ENCODE peak calls at places on chromosome 10, in five cellular contexts. T, K, C, A and B are unnamed samples.
A peak's percentile ranks its signal among the peaks of the same experiment; 100 is the strongest.

GRCh38 chr10:33306756-33307519 is 27.5 kb downstream of the NRP1 start:
- DNase-seq in T (no peak), K (no peak), C (no peak), A (no peak), B (no peak)

GRCh38 chr10:84063440-84063839 is 75.9 kb upstream of the GHITM start:
- DNase-seq in T (no peak), K (no peak), C (no peak), A (no peak), B (no peak)

GRCh38 chr10:85610381-85611092 is 756.1 kb downstream of the GRID1 start:
- DNase-seq in T (peak; percentile 22), K (no peak), C (no peak), A (no peak), B (no peak)

GRCh38 chr10:66747451-66747850 is 178.4 kb upstream of the LRRTM3 start:
- DNase-seq in T (no peak), K (no peak), C (no peak), A (no peak), B (no peak)

GRCh38 chr10:93124580-93125318 is 51.1 kb downstream of the CYP26A1 start:
- DNase-seq in T (no peak), K (no peak), C (no peak), A (no peak), B (no peak)

GRCh38 chr10:43395571-43396060 is 13.4 kb downstream of the HNRNPF start:
- DNase-seq in T (no peak), K (no peak), C (no peak), A (no peak), B (no peak)

GRCh38 chr10:119113805-119114732 is 10.2 kb downstream of the DENND10 start:
- DNase-seq in T (no peak), K (no peak), C (no peak), A (no peak), B (no peak)

GRCh38 chr10:100362570-100363496 is 15.8 kb downstream of the SCD start:
- DNase-seq in T (no peak), K (no peak), C (no peak), A (no peak), B (no peak)

GRCh38 chr10:132587175-132587574 is 49.6 kb downstream of the INPP5A start:
- DNase-seq in T (no peak), K (no peak), C (no peak), A (no peak), B (no peak)

GRCh38 chr10:23060918-23061317 is 34.5 kb upstream of the MSRB2 start:
- DNase-seq in T (no peak), K (no peak), C (no peak), A (no peak), B (no peak)

GRCh38 chr10:33277135-33277536 is 57.3 kb downstream of the NRP1 start:
- DNase-seq in T (peak; percentile 74), K (no peak), C (peak; percentile 29), A (peak; percentile 59), B (no peak)

GRCh38 chr10:47383254-47384147 is 592 bp downstream of the ZNF488 start:
- DNase-seq in T (no peak), K (no peak), C (peak; percentile 16), A (no peak), B (no peak)

GRCh38 chr10:4062751-4063150 is 277.7 kb upstream of the KLF6 start:
- DNase-seq in T (no peak), K (no peak), C (no peak), A (no peak), B (no peak)

GRCh38 chr10:132704008-132704814 is 81.7 kb downstream of the NKX6-2 start:
- DNase-seq in T (no peak), K (no peak), C (no peak), A (no peak), B (no peak)

GRCh38 chr10:119449760-119450461 is 92.6 kb downstream of the RGS10 start:
- DNase-seq in T (peak; percentile 90), K (no peak), C (no peak), A (peak; percentile 79), B (peak; percentile 68)

GRCh38 chr10:69425513-69426298 is 9.0 kb upstream of the TACR2 start:
- DNase-seq in T (no peak), K (no peak), C (peak; percentile 77), A (no peak), B (peak; percentile 60)

GRCh38 chr10:98296514-98296913 is 28.5 kb upstream of the LOXL4 start:
- DNase-seq in T (no peak), K (no peak), C (no peak), A (no peak), B (no peak)

GRCh38 chr10:119217937-119218579 is 10.7 kb downstream of the GRK5 start:
- DNase-seq in T (no peak), K (no peak), C (no peak), A (no peak), B (no peak)

GRCh38 chr10:62063795-62064472 is 162.4 kb downstream of the ARID5B start:
- DNase-seq in T (no peak), K (no peak), C (no peak), A (no peak), B (no peak)

GRCh38 chr10:44935201-44935960 is 24.2 kb upstream of the RASSF4 start:
- DNase-seq in T (peak; percentile 82), K (no peak), C (no peak), A (no peak), B (no peak)

GRCh38 chr10:78177013-78177370 is 143.3 kb downstream of the RPS24 start:
- DNase-seq in T (no peak), K (no peak), C (no peak), A (no peak), B (no peak)

GRCh38 chr10:52979295-52980025 is 206.9 kb upstream of the MBL2 start:
- DNase-seq in T (no peak), K (no peak), C (no peak), A (no peak), B (no peak)

GRCh38 chr10:118181021-118181420 is 134.3 kb upstream of the RAB11FIP2 start:
- DNase-seq in T (no peak), K (no peak), C (no peak), A (no peak), B (no peak)

GRCh38 chr10:72736176-72736795 is 44.3 kb downstream of the MCU start:
- DNase-seq in T (no peak), K (no peak), C (no peak), A (no peak), B (no peak)

GRCh38 chr10:76649723-76650127 is 987.9 kb downstream of the KCNMA1 start:
- DNase-seq in T (peak; percentile 75), K (no peak), C (peak; percentile 32), A (no peak), B (peak; percentile 52)

GRCh38 chr10:127968027-127968441 is 61.1 kb downstream of the PTPRE start:
- DNase-seq in T (no peak), K (no peak), C (no peak), A (no peak), B (no peak)

GRCh38 chr10:17353568-17353967 is 100.8 kb downstream of the ST8SIA6 start:
- DNase-seq in T (no peak), K (no peak), C (no peak), A (no peak), B (no peak)

GRCh38 chr10:125538947-125539649 is 143.9 kb downstream of the TEX36 start:
- DNase-seq in T (no peak), K (no peak), C (peak; percentile 82), A (no peak), B (peak; percentile 90)

GRCh38 chr10:50512743-50513416 is 110.9 kb downstream of the SGMS1 start:
- DNase-seq in T (no peak), K (no peak), C (no peak), A (no peak), B (no peak)

GRCh38 chr10:103246328-103246727 is 641 bp downstream of the RPEL1 start:
- DNase-seq in T (no peak), K (no peak), C (no peak), A (no peak), B (no peak)

GRCh38 chr10:70132098-70133029 is at the start of gene AIFM2:
- DNase-seq in T (peak; percentile 86), K (peak; percentile 35), C (peak; percentile 89), A (peak; percentile 89), B (peak; percentile 92)